ENCODE peak calls at places on chromosome 4, in seven cellular contexts. Q is H9, L is IMR-90, W is H1, K is mesenchymal stem cell, S is mesendoderm, M is trophoblast cell. I is an unnamed sample.

GRCh38 chr4:16024009-16024408 is 59.8 kb downstream of the PROM1 start:
- DNase-seq in Q (no peak), M (no peak), K (no peak), W (no peak), S (no peak), L (peak), I (no peak)

GRCh38 chr4:42627887-42628646 is 28.8 kb downstream of the ATP8A1 start:
- DNase-seq in K (no peak), S (peak), Q (peak), W (no peak), M (no peak), L (no peak), I (no peak)

GRCh38 chr4:27789768-27790167 is 929.1 kb downstream of the STIM2 start:
- DNase-seq in K (peak), Q (no peak), S (no peak), W (no peak), M (peak), L (peak), I (no peak)

GRCh38 chr4:54783402-54784110 is 125.8 kb downstream of the KIT start:
- DNase-seq in W (no peak), M (peak), Q (no peak), L (no peak), S (no peak), K (peak), I (no peak)

GRCh38 chr4:5916229-5916628 is 23.3 kb upstream of the CRMP1 start:
- DNase-seq in L (no peak), K (no peak), S (no peak), Q (no peak), M (no peak), W (no peak), I (no peak)

GRCh38 chr4:76956961-76957738 is 7.6 kb downstream of the SEPTIN11 start:
- DNase-seq in S (no peak), W (no peak), K (peak), L (no peak), M (no peak), Q (no peak), I (no peak)

GRCh38 chr4:151431728-151432127 is 22.8 kb downstream of the FHIP1A start:
- DNase-seq in S (no peak), L (no peak), Q (no peak), M (no peak), K (no peak), W (no peak), I (no peak)

GRCh38 chr4:138953962-138954371 is 61.6 kb upstream of the NOCT start:
- DNase-seq in K (peak), L (peak), S (no peak), W (peak), Q (no peak), M (peak), I (no peak)

GRCh38 chr4:136012250-136012649 is 1520.0 kb downstream of the PCDH18 start:
- DNase-seq in M (no peak), W (no peak), S (peak), Q (no peak), K (peak), L (no peak), I (no peak)

GRCh38 chr4:54632537-54632936 is 25.2 kb upstream of the KIT start:
- DNase-seq in W (no peak), Q (no peak), M (no peak), L (no peak), K (no peak), S (no peak), I (no peak)

GRCh38 chr4:121900132-121900983 is 30.1 kb upstream of the BBS7 start:
- DNase-seq in M (peak), W (peak), S (peak), K (peak), Q (peak), L (peak), I (peak)

GRCh38 chr4:78032446-78032845 is 24.7 kb upstream of the FRAS1 start:
- DNase-seq in S (peak), L (no peak), W (no peak), M (peak), K (no peak), Q (peak), I (no peak)

GRCh38 chr4:65658117-65658516 is 12.2 kb downstream of the EPHA5 start:
- DNase-seq in W (no peak), S (peak), Q (no peak), K (no peak), M (no peak), L (no peak), I (no peak)

GRCh38 chr4:104795264-104795934 is 300.7 kb upstream of the CXXC4 start:
- DNase-seq in K (no peak), S (no peak), L (no peak), M (no peak), Q (no peak), W (no peak), I (no peak)

DNA sequence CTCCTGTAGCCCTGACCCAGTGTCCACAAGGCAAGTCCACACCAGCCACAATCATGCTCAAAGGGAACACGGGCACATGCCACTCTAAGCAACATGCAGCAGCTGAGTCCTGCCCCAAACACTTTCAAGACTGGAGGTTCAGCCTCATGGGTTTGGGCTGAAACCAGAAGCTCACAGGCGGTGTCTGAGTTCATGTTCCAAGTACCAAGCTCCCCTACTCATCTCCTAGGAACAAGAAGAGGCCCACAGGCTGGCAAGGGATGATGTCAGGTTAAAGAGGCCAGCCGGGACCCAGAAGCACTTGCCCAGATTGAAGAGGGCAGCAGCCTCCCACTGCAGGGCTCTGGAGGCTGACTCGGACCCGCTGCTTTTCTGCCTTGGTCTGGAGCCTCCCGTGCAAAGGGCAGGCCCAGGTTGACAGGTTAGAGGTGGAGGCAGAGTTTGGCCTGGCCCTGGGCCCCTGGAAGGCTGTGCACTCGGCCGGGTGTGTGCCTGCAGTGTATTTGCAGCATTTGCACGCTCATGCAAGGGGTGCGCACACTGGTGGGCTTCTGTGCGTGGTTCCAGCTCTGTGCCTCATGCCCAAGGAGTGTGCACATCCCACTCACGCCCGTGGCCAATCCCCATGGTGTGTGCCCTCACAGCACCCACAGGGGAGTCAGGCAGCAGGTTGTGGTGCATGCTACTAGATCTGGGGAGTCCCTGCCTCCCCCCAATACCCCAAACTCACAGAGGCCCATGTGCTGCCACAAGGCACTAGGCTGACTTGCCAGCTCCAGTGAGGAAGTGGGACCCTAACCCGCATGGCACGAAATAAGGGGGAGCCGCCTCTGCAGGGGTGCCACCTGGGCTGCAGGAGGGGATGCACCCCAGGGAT is 2.4 kb downstream of the HMX1 start:
- DNase-seq in S (no peak), Q (no peak), M (no peak), W (no peak), L (no peak), K (no peak), I (no peak)
- H2BK120ac ChIP-seq in S (no peak), Q (no peak), M (no peak), W (no peak), L (no peak), K (no peak), I (no peak)

DNA sequence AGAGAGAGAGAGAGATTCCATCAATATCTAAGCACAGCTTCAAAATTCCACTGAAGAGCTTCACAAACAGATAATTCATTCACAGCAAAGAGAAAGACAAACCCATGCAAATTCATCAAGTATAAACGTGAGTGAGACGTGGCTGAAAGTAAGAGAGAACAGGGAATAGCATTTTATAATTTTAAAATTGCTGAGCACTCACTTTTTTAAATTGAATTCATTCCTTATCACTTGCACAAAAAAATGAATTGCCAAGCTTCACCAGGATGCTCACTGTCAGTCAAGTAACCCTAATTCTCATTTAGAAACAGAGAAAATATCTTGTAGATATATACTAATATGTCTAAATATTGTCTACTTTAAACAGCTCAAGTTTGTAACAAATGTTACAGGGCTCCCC is 40.5 kb downstream of the BMP3 start:
- DNase-seq in Q (no peak), L (no peak), K (no peak), S (no peak), W (no peak), M (no peak), I (no peak)
- H2BK120ac ChIP-seq in Q (no peak), L (no peak), K (no peak), S (no peak), W (no peak), M (no peak), I (no peak)

GRCh38 chr4:41160010-41160789 is 54.1 kb downstream of the APBB2 start:
- DNase-seq in W (no peak), S (peak), Q (peak), K (peak), M (peak), L (peak), I (no peak)
- H2BK120ac ChIP-seq in W (no peak), S (no peak), Q (no peak), K (no peak), M (peak), L (peak), I (no peak)

GRCh38 chr4:29708473-29708872 is 1011.7 kb upstream of the PCDH7 start:
- DNase-seq in L (peak), W (no peak), S (peak), K (peak), Q (no peak), M (no peak), I (no peak)
- H2BK120ac ChIP-seq in L (peak), W (no peak), S (no peak), K (no peak), Q (no peak), M (no peak), I (no peak)

GRCh38 chr4:169492436-169493163 is 119.8 kb downstream of the NEK1 start:
- DNase-seq in K (peak), Q (peak), L (peak), M (peak), S (peak), W (peak), I (peak)
- H2BK120ac ChIP-seq in K (no peak), Q (no peak), L (no peak), M (no peak), S (no peak), W (no peak), I (no peak)

GRCh38 chr4:184962125-184962638 is 56.1 kb upstream of the HELT start:
- DNase-seq in M (no peak), S (no peak), Q (peak), K (no peak), W (no peak), L (no peak), I (no peak)

GRCh38 chr4:184959786-184960185 is 58.5 kb upstream of the HELT start:
- DNase-seq in Q (peak), S (no peak), W (no peak), M (no peak), L (no peak), K (no peak), I (no peak)

GRCh38 chr4:184961693-184962092 is 56.6 kb upstream of the HELT start:
- DNase-seq in K (no peak), S (no peak), Q (peak), L (no peak), M (no peak), W (no peak), I (no peak)

GRCh38 chr4:184959309-184959708 is 59.0 kb upstream of the HELT start:
- DNase-seq in L (no peak), K (no peak), W (no peak), Q (peak), S (no peak), M (no peak), I (no peak)

DNA sequence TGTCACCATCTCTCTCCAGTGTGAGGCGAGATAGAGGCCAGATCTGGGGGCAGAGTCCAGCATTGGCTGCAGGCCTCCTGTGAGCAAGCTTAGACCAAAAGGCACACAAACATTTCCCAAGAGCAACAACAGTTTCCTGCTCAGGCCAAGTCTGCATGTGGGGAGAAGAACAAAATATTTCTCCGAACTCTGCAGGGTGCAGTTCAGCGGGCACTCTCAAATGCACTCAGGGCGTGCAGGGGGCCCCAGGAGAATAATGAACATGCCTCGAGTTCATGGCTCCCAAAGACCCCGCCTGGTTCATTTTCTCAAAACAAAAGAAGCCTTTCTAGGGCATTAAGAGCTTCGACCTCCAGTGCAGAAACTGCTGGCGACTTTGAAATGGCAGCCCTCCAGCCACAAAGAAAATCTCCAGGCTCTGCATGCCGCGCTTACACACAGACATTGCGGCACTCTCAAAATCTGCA is 57.8 kb upstream of the HELT start:
- DNase-seq in M (no peak), W (no peak), S (no peak), K (no peak), L (no peak), Q (peak), I (no peak)
- H2BK120ac ChIP-seq in M (no peak), W (no peak), S (no peak), K (no peak), L (no peak), Q (no peak), I (no peak)

GRCh38 chr4:7255488-7255881 is 63.1 kb downstream of the SORCS2 start:
- DNase-seq in M (no peak), L (no peak), S (no peak), Q (no peak), W (no peak), K (no peak), I (no peak)
- H2BK120ac ChIP-seq in M (no peak), L (no peak), S (no peak), Q (no peak), W (no peak), K (peak), I (no peak)

I was measured in neuronal stem cell.